ENCODE peak calls at places on chromosomes 6 and 20, in five cellular contexts. S is neuronal stem cell, K is IMR-90, U is mesenchymal stem cell, Q is H9. R is an unnamed sample.

GRCh38 chr6:151475653-151476523 is 17.9 kb upstream of the CCDC170 start:
- DNase-seq in S (no peak), K (peak; percentile 59), U (peak; percentile 52), Q (peak; percentile 76), R (peak; percentile 80)

GRCh38 chr6:111712398-111712797 is 106.7 kb upstream of the TRAF3IP2 start:
- DNase-seq in S (no peak), K (peak; percentile 95), U (peak; percentile 50), Q (no peak), R (no peak)

GRCh38 chr6:132272776-132273175 is 128.5 kb downstream of the MOXD1 start:
- DNase-seq in S (no peak), K (no peak), U (no peak), Q (no peak), R (no peak)

GRCh38 chr6:31386977-31387376 is 16.4 kb upstream of the MICA start:
- DNase-seq in S (peak; percentile 36), K (no peak), U (no peak), Q (peak; percentile 68), R (peak; percentile 74)

GRCh38 chr6:42454428-42454791 is 2.7 kb upstream of the TRERF1 start:
- DNase-seq in S (peak; percentile 33), K (no peak), U (peak; percentile 38), Q (peak; percentile 55), R (peak; percentile 93)

GRCh38 chr20:63520939-63521601 is 505 bp downstream of the PPDPF start:
- DNase-seq in S (peak; percentile 70), K (peak; percentile 53), U (peak; percentile 58), Q (peak; percentile 54), R (peak; percentile 73)

GRCh38 chr20:34180460-34181108 is 60.6 kb upstream of the ASIP start:
- DNase-seq in S (no peak), K (no peak), U (no peak), Q (no peak), R (no peak)

GRCh38 chr6:50264995-50265571 is 215.4 kb upstream of the DEFB112 start:
- DNase-seq in S (peak; percentile 20), K (no peak), U (no peak), Q (no peak), R (peak; percentile 57)

GRCh38 chr6:93416575-93417420 is 2.6 kb downstream of the EPHA7 start:
- DNase-seq in S (peak; percentile 58), K (no peak), U (peak; percentile 72), Q (peak; percentile 62), R (peak; percentile 67)

GRCh38 chr6:79797912-79798311 is 149.4 kb downstream of the ELOVL4 start:
- DNase-seq in S (no peak), K (no peak), U (no peak), Q (no peak), R (no peak)

GRCh38 chr6:107690864-107691661 is 133.1 kb downstream of the SCML4 start:
- DNase-seq in S (no peak), K (peak; percentile 96), U (peak; percentile 91), Q (no peak), R (peak; percentile 72)

GRCh38 chr20:47887064-47887463 is 101.8 kb upstream of the SULF2 start:
- DNase-seq in S (no peak), K (no peak), U (no peak), Q (no peak), R (no peak)

GRCh38 chr6:156984178-156984738 is 207.1 kb downstream of the ARID1B start:
- DNase-seq in S (no peak), K (no peak), U (no peak), Q (no peak), R (peak; percentile 53)

GRCh38 chr6:117906905-117907599 is at the start of gene SLC35F1:
- DNase-seq in S (peak; percentile 74), K (peak; percentile 1), U (peak; percentile 35), Q (peak; percentile 87), R (peak; percentile 88)

GRCh38 chr20:31967830-31968249 is at the start of gene XKR7:
- DNase-seq in S (peak; percentile 20), K (no peak), U (no peak), Q (peak; percentile 72), R (peak; percentile 22)

GRCh38 chr6:81895511-81896185 is 143.2 kb upstream of the TENT5A start:
- DNase-seq in S (no peak), K (peak; percentile 88), U (peak; percentile 91), Q (no peak), R (peak; percentile 23)

GRCh38 chr6:11925805-11926204 is 86.3 kb upstream of the HIVEP1 start:
- DNase-seq in S (no peak), K (no peak), U (no peak), Q (no peak), R (no peak)

GRCh38 chr6:6689413-6690143 is 101.1 kb downstream of the LY86 start:
- DNase-seq in S (no peak), K (peak; percentile 24), U (no peak), Q (no peak), R (no peak)
- H2AK5ac ChIP-seq in S (no peak overlapping the region), K (no peak overlapping the region), U (peak overlapping the region; percentile 46), Q (no peak overlapping the region), R (no peak overlapping the region)

DNA sequence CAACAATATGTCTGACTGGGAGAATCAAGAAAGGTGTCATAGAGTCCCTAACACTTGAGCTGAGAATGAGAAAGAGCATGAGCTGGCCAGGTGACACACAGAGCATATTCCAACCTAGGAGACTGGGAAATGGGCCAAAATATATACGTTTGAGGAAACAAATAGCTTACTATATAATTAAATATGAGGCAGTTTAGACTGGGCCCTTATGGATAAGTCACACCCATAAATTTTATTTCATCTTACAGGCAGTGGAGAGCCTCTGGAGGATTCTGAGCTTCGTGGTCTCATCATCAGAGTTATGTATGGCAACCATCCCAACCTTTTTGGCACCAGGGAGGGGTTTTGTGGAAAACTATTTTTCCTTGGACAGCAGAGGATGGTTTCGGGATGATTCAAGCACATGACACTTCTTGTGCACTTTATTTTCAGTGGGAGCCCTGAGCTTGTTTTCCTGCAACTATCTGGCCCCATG is 12.9 kb upstream of the NQO2 start:
- DNase-seq in S (no peak), K (peak; percentile 92), U (peak; percentile 24), Q (no peak), R (no peak)
- H2AK5ac ChIP-seq in S (no peak overlapping the region), K (peak overlapping the region; percentile 74), U (no peak overlapping the region), Q (no peak overlapping the region), R (peak overlapping the region; percentile 96)

DNA sequence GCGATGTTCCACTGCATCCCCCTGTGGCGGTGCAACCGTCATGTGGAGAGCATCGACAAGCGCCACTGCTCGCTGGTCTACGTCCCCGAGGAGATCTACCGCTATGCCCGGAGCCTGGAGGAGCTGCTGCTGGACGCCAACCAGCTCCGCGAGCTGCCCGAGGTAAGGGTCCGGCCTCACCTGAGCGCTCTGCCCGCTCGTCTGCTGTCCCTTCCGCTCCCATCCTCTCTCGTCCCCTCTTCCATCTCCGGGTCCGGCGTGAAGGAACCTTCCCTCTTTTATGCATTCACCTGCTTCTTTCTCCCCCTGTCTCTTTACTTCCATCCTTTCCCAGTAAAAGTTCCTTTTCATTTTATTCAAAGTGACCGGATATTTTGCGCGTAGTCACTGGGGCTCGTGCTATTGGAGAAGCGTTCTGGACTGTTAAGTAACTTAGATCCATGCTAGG is 473 bp downstream of the LRRC1 start:
- DNase-seq in S (no peak), K (no peak), U (peak; percentile 26), Q (no peak), R (no peak)
- H2AK5ac ChIP-seq in S (no peak overlapping the region), K (no peak overlapping the region), U (no peak overlapping the region), Q (no peak overlapping the region), R (no peak overlapping the region)

GRCh38 chr6:95518630-95519227 is 58.6 kb upstream of the MANEA start:
- DNase-seq in S (no peak), K (no peak), U (no peak), Q (no peak), R (no peak)

GRCh38 chr6:95521181-95521580 is 56.2 kb upstream of the MANEA start:
- DNase-seq in S (no peak), K (no peak), U (no peak), Q (no peak), R (no peak)

GRCh38 chr6:95517004-95517403 is 60.3 kb upstream of the MANEA start:
- DNase-seq in S (no peak), K (no peak), U (no peak), Q (no peak), R (peak; percentile 75)

GRCh38 chr6:95515975-95516374 is 61.4 kb upstream of the MANEA start:
- DNase-seq in S (no peak), K (no peak), U (no peak), Q (no peak), R (peak; percentile 86)

DNA sequence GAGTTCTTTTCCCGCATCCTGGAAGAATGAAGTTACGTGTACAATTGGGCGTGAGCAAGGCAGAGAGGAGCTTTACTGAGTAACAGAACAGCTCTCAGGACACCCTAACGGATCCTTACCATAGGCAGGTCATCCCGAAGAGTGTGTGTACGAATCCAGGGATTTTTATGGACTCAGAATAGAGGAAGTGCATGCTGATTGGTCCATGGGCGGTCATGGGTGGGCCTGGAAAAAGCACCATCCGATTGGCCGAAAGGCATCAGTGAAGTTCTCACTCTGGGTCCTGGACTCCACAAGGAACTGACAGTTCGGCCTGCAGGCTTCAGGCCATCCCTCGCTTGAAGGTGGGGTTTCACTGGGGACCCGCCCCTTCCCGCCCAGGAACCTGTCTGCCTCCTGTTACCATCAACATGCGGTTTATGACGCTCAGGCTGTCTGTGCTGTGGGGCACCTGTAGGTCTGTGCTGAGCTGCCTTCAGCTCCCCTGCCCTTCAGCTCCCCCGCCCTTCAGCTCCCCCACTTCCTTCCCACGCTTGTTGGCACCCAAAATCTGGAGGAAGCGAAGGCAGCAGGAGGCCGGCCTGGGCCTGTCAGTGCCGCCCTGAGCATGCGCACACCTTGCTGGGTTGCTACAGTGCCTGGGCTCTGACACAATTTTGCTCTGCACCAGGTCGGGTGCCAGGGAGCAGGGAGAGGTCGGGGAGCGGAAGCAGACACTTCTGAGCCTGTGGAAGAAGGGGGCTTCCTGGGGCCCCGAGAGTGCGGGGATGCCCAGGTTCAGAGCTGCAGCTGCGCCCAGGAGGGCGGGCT is 57.9 kb upstream of the MANEA start:
- DNase-seq in S (no peak), K (no peak), U (no peak), Q (peak; percentile 41), R (no peak)
- H2AK5ac ChIP-seq in S (peak overlapping the region; percentile 70), K (no peak overlapping the region), U (no peak overlapping the region), Q (no peak overlapping the region), R (no peak overlapping the region)

R was measured in mesendoderm.